ENCODE peak calls at places on chromosomes 3 and 15, in nine cellular contexts. B, T, F, M, N, E, W, H and L are unnamed samples.

GRCh38 chr3:152969557-152970300 is 134.8 kb downstream of the P2RY1 start:
- DNase-seq in E (no peak), N (peak; percentile 20), F (no peak), W (no peak), B (peak; percentile 16), M (no peak), H (no peak), T (no peak), L (peak; percentile 13)

GRCh38 chr3:180070925-180071324 is 34.2 kb upstream of the PEX5L start:
- DNase-seq in E (no peak), B (no peak), H (no peak), W (no peak), T (no peak), M (no peak), F (no peak), N (no peak), L (no peak)

GRCh38 chr3:197953325-197953724 is 3.3 kb downstream of the RPL35A start:
- DNase-seq in B (no peak), F (no peak), N (no peak), M (no peak), W (no peak), T (no peak), E (no peak), H (no peak), L (no peak)

GRCh38 chr15:81981888-81982287 is 63.9 kb downstream of the MEX3B start:
- DNase-seq in B (no peak), N (no peak), W (no peak), H (no peak), T (no peak), M (no peak), E (no peak), F (no peak), L (no peak)

GRCh38 chr3:51379301-51379700 is 5.8 kb upstream of the MANF start:
- DNase-seq in F (no peak), H (no peak), T (no peak), B (no peak), E (no peak), N (no peak), W (no peak), M (no peak), L (no peak)

GRCh38 chr3:158103131-158103955 is 2.9 kb downstream of the SHOX2 start:
- DNase-seq in T (no peak), F (peak; percentile 74), M (peak; percentile 51), B (no peak), W (no peak), H (peak; percentile 26), E (peak; percentile 22), N (peak; percentile 54), L (peak; percentile 73)

GRCh38 chr3:127656906-127657305 is 15.8 kb upstream of the ABTB1 start:
- DNase-seq in E (no peak), H (no peak), B (no peak), N (no peak), T (no peak), F (no peak), W (no peak), M (no peak), L (no peak)

GRCh38 chr3:178443634-178444033 is 92.6 kb upstream of the KCNMB2 start:
- DNase-seq in T (no peak), W (no peak), B (peak; percentile 50), M (no peak), H (no peak), F (no peak), N (no peak), E (no peak), L (no peak)

GRCh38 chr3:113277886-113278598 is 66.7 kb downstream of the BOC start:
- DNase-seq in W (no peak), E (no peak), M (no peak), T (no peak), F (no peak), H (no peak), B (no peak), N (peak; percentile 39), L (no peak)
- H3K36me3 ChIP-seq in W (peaks cover 29% of the 10 kb centered on the region), E (no peaks in the 10 kb centered on the region), M (no peaks in the 10 kb centered on the region), T (peaks cover 21% of the 10 kb centered on the region), F (peaks cover 11% of the 10 kb centered on the region), H (no peaks in the 10 kb centered on the region), B (no peaks in the 10 kb centered on the region), N (no peaks in the 10 kb centered on the region), L (no peaks in the 10 kb centered on the region)

GRCh38 chr15:41048397-41048796 is 67.7 kb downstream of the INO80 start:
- DNase-seq in F (no peak), H (no peak), E (no peak), B (no peak), T (no peak), W (no peak), M (no peak), N (no peak), L (no peak)

GRCh38 chr15:41047474-41047873 is 68.6 kb downstream of the INO80 start:
- DNase-seq in H (no peak), B (no peak), T (no peak), W (no peak), N (no peak), M (no peak), E (no peak), F (no peak), L (no peak)

GRCh38 chr15:41056810-41057209 is 59.3 kb downstream of the INO80 start:
- DNase-seq in B (no peak), F (no peak), T (no peak), H (no peak), N (no peak), E (no peak), M (no peak), W (no peak), L (no peak)

GRCh38 chr15:41055706-41056105 is 60.4 kb downstream of the INO80 start:
- DNase-seq in B (no peak), W (no peak), E (no peak), H (no peak), T (no peak), F (no peak), M (no peak), N (no peak), L (no peak)

DNA sequence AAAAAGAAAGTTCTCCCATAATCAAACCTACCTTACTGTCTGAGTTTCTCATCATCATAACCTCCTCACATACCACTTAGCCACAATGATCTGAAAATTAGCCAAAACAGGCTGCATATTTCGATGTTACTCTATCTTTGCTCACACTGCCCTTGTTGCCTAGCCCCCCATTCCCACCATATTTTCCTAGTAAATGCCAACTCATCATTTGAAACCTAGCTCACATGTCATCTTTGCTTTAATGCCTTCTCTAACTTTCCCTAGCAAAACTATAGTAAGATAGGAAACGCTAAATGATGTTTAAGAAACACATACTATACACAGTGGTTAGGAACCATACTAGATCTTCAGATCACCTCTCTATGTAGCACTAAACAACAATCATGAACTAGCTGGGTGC is 64.9 kb downstream of the INO80 start:
- DNase-seq in N (no peak), B (no peak), T (no peak), E (no peak), W (no peak), H (no peak), F (no peak), M (no peak), L (no peak)
- H3K36me3 ChIP-seq in N (peaks cover 56% of the 10 kb centered on the region), B (peaks cover 78% of the 10 kb centered on the region), T (peaks cover 94% of the 10 kb centered on the region), E (peaks cover 3% of the 10 kb centered on the region), W (peaks cover 100% of the 10 kb centered on the region), H (peaks cover 11% of the 10 kb centered on the region), F (peaks cover 94% of the 10 kb centered on the region), M (peaks cover 6% of the 10 kb centered on the region), L (peaks cover 83% of the 10 kb centered on the region)

GRCh38 chr3:187064210-187065115 is 74.8 kb downstream of the RPL39L start:
- DNase-seq in F (no peak), H (no peak), B (peak; percentile 64), W (no peak), N (peak; percentile 27), T (no peak), M (no peak), E (peak; percentile 27), L (no peak)

GRCh38 chr3:187063286-187064081 is 75.8 kb downstream of the RPL39L start:
- DNase-seq in T (no peak), F (no peak), W (no peak), E (no peak), B (peak; percentile 34), M (no peak), H (no peak), N (peak; percentile 37), L (no peak)

GRCh38 chr3:187062526-187063177 is 76.6 kb downstream of the RPL39L start:
- DNase-seq in H (no peak), N (no peak), B (peak; percentile 93), W (no peak), M (no peak), E (no peak), F (no peak), T (no peak), L (no peak)

GRCh38 chr3:187066228-187066995 is 72.9 kb downstream of the RPL39L start:
- DNase-seq in W (no peak), F (no peak), T (no peak), M (peak; percentile 46), H (no peak), E (no peak), B (peak; percentile 57), N (peak; percentile 94), L (peak; percentile 70)

GRCh38 chr3:187061748-187062147 is 77.5 kb downstream of the RPL39L start:
- DNase-seq in W (no peak), E (no peak), H (no peak), B (no peak), F (no peak), T (no peak), N (no peak), M (no peak), L (no peak)
- H3K36me3 ChIP-seq in W (peaks cover 35% of the 10 kb centered on the region), E (no peaks in the 10 kb centered on the region), H (no peaks in the 10 kb centered on the region), B (peaks cover 4% of the 10 kb centered on the region), F (no peaks in the 10 kb centered on the region), T (peaks cover 26% of the 10 kb centered on the region), N (peaks cover 11% of the 10 kb centered on the region), M (no peaks in the 10 kb centered on the region), L (no peaks in the 10 kb centered on the region)

GRCh38 chr15:34900748-34901147 is 68.8 kb downstream of the AQR start:
- DNase-seq in M (no peak), H (no peak), N (no peak), B (no peak), W (no peak), T (no peak), E (no peak), F (no peak), L (no peak)

GRCh38 chr15:34890424-34890823 is 79.1 kb downstream of the AQR start:
- DNase-seq in B (no peak), M (no peak), N (no peak), E (no peak), H (no peak), F (no peak), T (no peak), W (no peak), L (no peak)

GRCh38 chr15:34893967-34894366 is 75.6 kb downstream of the AQR start:
- DNase-seq in F (no peak), W (no peak), H (no peak), N (no peak), M (no peak), E (no peak), B (no peak), T (no peak), L (no peak)

GRCh38 chr15:34892963-34893591 is 76.5 kb downstream of the AQR start:
- DNase-seq in N (peak; percentile 8), E (no peak), W (no peak), B (no peak), T (no peak), H (no peak), M (no peak), F (no peak), L (no peak)

DNA sequence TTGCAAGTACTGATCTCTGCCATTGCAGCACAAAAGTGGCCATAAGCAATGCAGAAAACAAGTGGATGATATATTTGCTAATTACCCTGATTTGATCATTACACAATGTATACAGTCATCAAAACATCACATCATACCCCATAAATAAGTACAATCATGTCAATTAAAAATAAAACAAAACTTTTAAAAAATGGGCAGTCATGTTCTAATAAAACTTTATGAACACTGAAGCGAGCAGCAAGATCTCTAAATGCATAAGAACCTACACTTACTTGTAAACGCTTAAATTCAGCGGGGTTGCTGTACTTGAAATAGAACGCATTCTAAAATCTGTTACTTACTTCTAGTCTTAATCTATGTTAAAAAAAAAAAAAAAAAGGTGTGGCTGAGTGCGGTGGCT is 73.4 kb downstream of the AQR start:
- DNase-seq in E (no peak), T (no peak), N (no peak), F (no peak), M (no peak), H (no peak), W (no peak), B (no peak), L (no peak)
- H3K36me3 ChIP-seq in E (peaks cover 3% of the 10 kb centered on the region), T (peaks cover 40% of the 10 kb centered on the region), N (peaks cover 42% of the 10 kb centered on the region), F (peaks cover 74% of the 10 kb centered on the region), M (no peaks in the 10 kb centered on the region), H (peaks cover 22% of the 10 kb centered on the region), W (peaks cover 86% of the 10 kb centered on the region), B (peaks cover 12% of the 10 kb centered on the region), L (peaks cover 59% of the 10 kb centered on the region)